ENCODE peak calls at places on chromosomes 5 and 9, in seven cellular contexts. O is upper lobe of left lung, H is A549, Y is body of pancreas, T is IMR-90, N is HepG2, R is spleen. G is an unnamed sample.

GRCh38 chr5:159504857-159505304 is 174.6 kb upstream of the IL12B start:
- DNase-seq in O (no peak), H (no peak), Y (no peak), T (peak; percentile 78), N (no peak), R (no peak), G (peak; percentile 26)

GRCh38 chr9:76905984-76906861 is at the start of gene PRUNE2:
- DNase-seq in O (peak; percentile 94), H (peak; percentile 39), Y (peak; percentile 63), T (peak; percentile 79), N (no peak), R (no peak), G (no peak)

GRCh38 chr9:32554107-32554506 is 1.7 kb upstream of the TOPORS start:
- DNase-seq in O (no peak), H (no peak), Y (no peak), T (peak; percentile 29), N (no peak), R (no peak), G (no peak)

GRCh38 chr5:138011991-138012390 is 20.9 kb downstream of the FAM13B start:
- DNase-seq in O (no peak), H (no peak), Y (no peak), T (no peak), N (no peak), R (no peak), G (no peak)

GRCh38 chr5:127683006-127683405 is 20.2 kb upstream of the CCDC192 start:
- DNase-seq in O (no peak), H (no peak), Y (no peak), T (no peak), N (no peak), R (no peak), G (no peak)

GRCh38 chr9:97985058-97985861 is 2.1 kb downstream of the ANP32B start:
- DNase-seq in O (no peak), H (peak; percentile 48), Y (no peak), T (peak; percentile 11), N (no peak), R (peak; percentile 87), G (peak; percentile 14)

GRCh38 chr5:172617817-172618216 is 23.2 kb upstream of the NEURL1B start:
- DNase-seq in O (peak; percentile 74), H (no peak), Y (no peak), T (no peak), N (no peak), R (peak; percentile 63), G (no peak)

GRCh38 chr5:106292654-106293053 is 1378.1 kb downstream of the EFNA5 start:
- DNase-seq in O (no peak), H (no peak), Y (no peak), T (peak; percentile 84), N (no peak), R (no peak), G (no peak)

GRCh38 chr5:68216737-68217231 is 1.2 kb downstream of the PIK3R1 start:
- DNase-seq in O (no peak), H (no peak), Y (no peak), T (peak; percentile 27), N (no peak), R (no peak), G (no peak)

DNA sequence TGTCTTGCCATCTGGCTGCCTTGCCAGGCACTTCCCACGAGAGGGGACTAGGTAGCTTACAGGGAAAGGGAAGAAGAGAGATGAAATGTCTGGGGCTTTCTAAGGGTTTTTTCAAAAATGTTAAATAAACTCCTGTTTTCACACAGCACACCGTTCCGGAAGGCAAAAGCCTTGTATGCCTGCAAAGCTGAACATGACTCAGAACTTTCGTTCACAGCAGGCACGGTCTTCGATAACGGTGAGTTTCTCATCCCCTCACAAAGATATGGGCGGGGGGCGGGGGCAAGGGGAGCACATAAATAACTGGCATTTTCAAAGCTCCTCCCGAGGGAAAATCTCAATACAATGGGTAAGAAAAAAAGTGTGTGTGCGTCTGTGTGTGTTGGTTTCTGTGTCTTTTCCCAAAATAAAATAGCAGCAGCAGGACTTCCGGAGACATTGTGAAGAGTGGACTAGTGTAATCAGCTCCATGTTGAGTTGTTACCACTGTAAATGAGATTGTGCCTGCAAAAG is 189.6 kb downstream of the NR3C1 start:
- DNase-seq in O (no peak), H (no peak), Y (no peak), T (peak; percentile 12), N (no peak), R (no peak), G (no peak)
- TF ChIP-seq POLR2A in O (no peak), H (no peak), Y (no peak), T (no peak), N (no peak), R (no peak), G (no peak)

GRCh38 chr9:137167113-137167751 is 2.6 kb downstream of the LRRC26 start:
- DNase-seq in O (peak; percentile 75), H (no peak), Y (no peak), T (no peak), N (no peak), R (no peak), G (no peak)

GRCh38 chr9:137168575-137168906 is 1.3 kb downstream of the LRRC26 start:
- DNase-seq in O (no peak), H (peak; percentile 53), Y (no peak), T (no peak), N (no peak), R (no peak), G (no peak)

GRCh38 chr9:137168907-137169763 is 716 bp downstream of the LRRC26 start:
- DNase-seq in O (peak; percentile 91), H (peak; percentile 84), Y (peak; percentile 68), T (peak; percentile 19), N (peak; percentile 32), R (no peak), G (no peak)

GRCh38 chr9:137166242-137167112 is 3.4 kb downstream of the LRRC26 start:
- DNase-seq in O (peak; percentile 67), H (no peak), Y (no peak), T (no peak), N (no peak), R (no peak), G (no peak)

GRCh38 chr9:137167752-137168574 is 1.9 kb downstream of the LRRC26 start:
- DNase-seq in O (peak; percentile 87), H (peak; percentile 77), Y (no peak), T (no peak), N (no peak), R (no peak), G (no peak)
- H3K4me3 ChIP-seq in O (peak overlapping the region; percentile 42), H (peak overlapping the region; percentile 47), Y (no peak overlapping the region), T (no peak overlapping the region), N (peak overlapping the region; percentile 31), R (no peak overlapping the region), G (peak overlapping the region; percentile 41)

GRCh38 chr5:37370864-37371726 is at the start of gene NUP155:
- DNase-seq in O (peak; percentile 96), H (peak; percentile 98), Y (peak; percentile 88), T (peak; percentile 95), N (peak; percentile 91), R (peak; percentile 97), G (peak; percentile 77)
- TF ChIP-seq POLR2A in O (peak; percentile 13), H (peak; percentile 87), Y (no peak), T (peak; percentile 43), N (peak; percentile 61), R (peak; percentile 61), G (peak; percentile 65)

GRCh38 chr5:74864823-74865222 is 1.4 kb downstream of the FAM169A start:
- DNase-seq in O (no peak), H (no peak), Y (no peak), T (no peak), N (peak; percentile 56), R (no peak), G (no peak)
- H3K4me3 ChIP-seq in O (no peak overlapping the region), H (peak overlapping the region; percentile 66), Y (no peak overlapping the region), T (no peak overlapping the region), N (peak overlapping the region; percentile 97), R (no peak overlapping the region), G (no peak overlapping the region)

GRCh38 chr5:88268414-88269184 is at the start of gene TMEM161B:
- DNase-seq in O (peak; percentile 94), H (peak; percentile 92), Y (peak; percentile 93), T (peak; percentile 85), N (peak; percentile 94), R (peak; percentile 98), G (peak; percentile 62)
- TF ChIP-seq POLR2A in O (peak; percentile 13), H (peak; percentile 77), Y (no peak), T (no peak), N (peak; percentile 89), R (no peak), G (no peak)

DNA sequence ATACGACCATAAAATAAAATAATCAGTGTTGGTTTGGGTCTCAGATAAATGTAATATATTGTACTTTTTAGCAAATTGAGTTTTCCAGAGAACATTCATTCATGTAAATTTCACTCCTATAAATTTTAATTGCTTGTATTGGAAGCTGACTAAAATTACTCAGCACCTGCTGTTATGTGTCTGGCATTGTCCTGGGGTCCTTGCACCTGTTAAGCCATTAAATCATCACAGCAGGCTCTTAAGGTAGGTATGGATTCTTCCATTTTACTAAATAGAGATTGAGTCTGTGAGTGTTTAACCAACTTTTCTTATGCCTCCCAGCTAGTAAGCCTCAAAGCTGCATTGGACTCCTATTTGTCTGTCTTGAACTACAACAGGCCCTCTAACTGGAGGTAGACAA is 78.8 kb downstream of the PARP8 start:
- DNase-seq in O (no peak), H (no peak), Y (no peak), T (no peak), N (no peak), R (no peak), G (no peak)
- H3K4me3 ChIP-seq in O (peak overlapping the region; percentile 39), H (no peak overlapping the region), Y (no peak overlapping the region), T (no peak overlapping the region), N (no peak overlapping the region), R (no peak overlapping the region), G (no peak overlapping the region)

GRCh38 chr9:131610231-131610761 is 65.0 kb downstream of the PRRT1B start:
- DNase-seq in O (no peak), H (no peak), Y (no peak), T (peak; percentile 87), N (no peak), R (no peak), G (no peak)

GRCh38 chr9:131609116-131609830 is 64.0 kb downstream of the PRRT1B start:
- DNase-seq in O (no peak), H (no peak), Y (no peak), T (peak; percentile 74), N (no peak), R (no peak), G (peak; percentile 61)

GRCh38 chr9:131606896-131607567 is 61.7 kb downstream of the PRRT1B start:
- DNase-seq in O (peak; percentile 36), H (peak; percentile 20), Y (no peak), T (no peak), N (peak; percentile 53), R (no peak), G (no peak)

GRCh38 chr9:131607591-131607990 is 62.3 kb downstream of the PRRT1B start:
- DNase-seq in O (no peak), H (no peak), Y (no peak), T (no peak), N (no peak), R (no peak), G (no peak)

DNA sequence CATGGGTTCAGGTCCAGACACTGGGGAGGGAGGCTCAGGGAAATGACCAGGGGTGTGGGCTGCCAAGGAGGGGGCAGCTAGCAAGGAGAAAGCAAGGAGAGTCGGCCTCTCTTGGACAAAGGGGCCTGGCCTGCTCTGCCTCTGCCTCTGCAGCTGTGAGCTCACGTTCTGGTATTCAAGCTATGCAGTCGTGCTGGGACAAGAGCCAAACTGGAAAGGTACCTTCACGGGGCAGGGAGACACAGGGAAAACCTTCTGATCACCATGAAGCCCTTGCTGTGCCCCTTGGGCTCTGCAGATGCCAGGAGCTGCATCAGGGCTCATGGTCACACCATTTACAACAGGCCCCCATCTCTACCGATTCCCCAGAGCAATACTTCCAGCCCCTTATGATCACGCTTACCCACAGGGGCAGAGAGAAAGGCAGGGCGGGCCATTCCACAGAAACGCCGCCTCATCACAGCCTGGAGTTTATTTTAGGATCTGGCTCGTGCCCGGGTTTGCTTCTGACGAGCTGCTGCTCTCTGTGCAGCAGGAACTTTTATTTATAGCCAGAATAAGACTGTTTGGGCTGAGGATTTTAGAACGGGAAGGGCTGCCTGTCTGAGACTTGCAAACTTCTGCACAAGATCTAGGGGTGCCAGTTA is 63.3 kb downstream of the PRRT1B start:
- DNase-seq in O (no peak), H (peak; percentile 67), Y (peak; percentile 69), T (peak; percentile 87), N (peak; percentile 75), R (no peak), G (peak; percentile 38)
- TF ChIP-seq POLR2A in O (no peak), H (no peak), Y (no peak), T (no peak), N (no peak), R (no peak), G (no peak)

G was measured in tibial nerve.